ENCODE peak calls at places on chromosomes 13 and 19, in six cellular contexts. U, N, I, K, M and V are unnamed samples.
A peak's percentile ranks its signal among the peaks of the same experiment; 100 is the strongest.

GRCh38 chr13:21344662-21345176 is 114.4 kb downstream of the ZDHHC20 start:
- DNase-seq in I (peak; percentile 33), U (peak; percentile 70), N (no peak), M (no peak), K (no peak), V (no peak)

GRCh38 chr13:30151398-30151797 is 156.0 kb downstream of the KATNAL1 start:
- DNase-seq in U (no peak), N (no peak), M (no peak), I (no peak), K (no peak), V (no peak)

GRCh38 chr13:32881074-32881791 is 135.0 kb upstream of the KL start:
- DNase-seq in N (no peak), I (no peak), M (no peak), K (no peak), U (no peak), V (no peak)

GRCh38 chr19:13102666-13103584 is at the start of gene LYL1:
- DNase-seq in M (peak; percentile 70), K (peak; percentile 81), U (peak; percentile 80), I (peak; percentile 39), N (no peak), V (peak; percentile 24)

GRCh38 chr19:18789883-18790565 is 1.1 kb downstream of the COMP start:
- DNase-seq in U (peak; percentile 26), N (no peak), I (no peak), K (no peak), M (peak; percentile 81), V (no peak)

GRCh38 chr19:18353378-18354005 is 13.1 kb downstream of the PGPEP1 start:
- DNase-seq in I (no peak), N (no peak), K (no peak), U (no peak), M (no peak), V (no peak)

GRCh38 chr19:30898353-30899103 is 450.7 kb downstream of the TSHZ3 start:
- DNase-seq in M (peak; percentile 66), N (no peak), U (no peak), K (no peak), I (no peak), V (no peak)

GRCh38 chr19:10111405-10111811 is at the start of gene P2RY11:
- DNase-seq in N (no peak), K (no peak), I (no peak), M (no peak), U (peak; percentile 79), V (no peak)

GRCh38 chr13:111318396-111318795 is 2.0 kb upstream of the TEX29 start:
- DNase-seq in N (no peak), U (no peak), I (no peak), M (no peak), K (no peak), V (no peak)

GRCh38 chr19:35512831-35513230 is 618 bp downstream of the DMKN start:
- DNase-seq in I (no peak), U (no peak), N (no peak), K (no peak), M (no peak), V (no peak)

GRCh38 chr19:3375221-3376088 is 9.1 kb downstream of the NFIC start:
- DNase-seq in K (peak; percentile 94), U (no peak), I (no peak), N (peak; percentile 77), M (no peak), V (no peak)

GRCh38 chr13:90188237-90188636 is 1159.2 kb upstream of the MIR17HG start:
- DNase-seq in M (no peak), N (no peak), I (no peak), U (no peak), K (no peak), V (no peak)

GRCh38 chr19:39705578-39706188 is 1.4 kb downstream of the LGALS14 start:
- DNase-seq in N (no peak), M (no peak), K (no peak), I (no peak), U (peak; percentile 78), V (no peak)

GRCh38 chr19:35773020-35773809 is 2.1 kb upstream of the ARHGAP33 start:
- DNase-seq in N (no peak), U (no peak), I (no peak), M (no peak), K (no peak), V (no peak)

GRCh38 chr19:33841685-33842084 is 45.0 kb downstream of the KCTD15 start:
- DNase-seq in U (no peak), N (no peak), I (no peak), M (no peak), K (no peak), V (no peak)
- TF ChIP-seq CTCF in U (no peak), N (no peak), I (no peak), M (no peak), K (no peak), V (no peak)

GRCh38 chr13:52664269-52664668 is 11.6 kb downstream of the SUGT1 start:
- DNase-seq in I (no peak), N (no peak), M (no peak), U (no peak), K (no peak), V (no peak)

GRCh38 chr13:52670726-52671125 is 18.1 kb downstream of the SUGT1 start:
- DNase-seq in N (no peak), K (no peak), M (no peak), I (no peak), U (no peak), V (no peak)

GRCh38 chr13:52659340-52659739 is 6.7 kb downstream of the SUGT1 start:
- DNase-seq in U (no peak), N (no peak), M (no peak), K (no peak), I (no peak), V (no peak)

GRCh38 chr13:52669677-52670076 is 17.0 kb downstream of the SUGT1 start:
- DNase-seq in K (no peak), U (no peak), N (no peak), M (no peak), I (no peak), V (no peak)

GRCh38 chr13:52665325-52665724 is 12.7 kb downstream of the SUGT1 start:
- DNase-seq in I (no peak), U (peak; percentile 22), K (no peak), M (no peak), N (no peak), V (no peak)
- TF ChIP-seq CTCF in I (peak; percentile 49), U (peak; percentile 32), K (no peak), M (peak; percentile 70), N (no peak), V (peak; percentile 8)

GRCh38 chr19:6712231-6712630 is 8.2 kb downstream of the C3 start:
- DNase-seq in U (no peak), I (no peak), K (no peak), M (no peak), N (no peak), V (no peak)

GRCh38 chr19:6709549-6709948 is 10.9 kb downstream of the C3 start:
- DNase-seq in K (no peak), N (no peak), I (no peak), M (no peak), U (no peak), V (no peak)

GRCh38 chr19:6711605-6712004 is 8.8 kb downstream of the C3 start:
- DNase-seq in I (no peak), N (no peak), U (no peak), M (no peak), K (no peak), V (no peak)

GRCh38 chr19:6711078-6711361 is 9.4 kb downstream of the C3 start:
- DNase-seq in N (no peak), U (no peak), K (no peak), M (no peak), I (no peak), V (no peak)

DNA sequence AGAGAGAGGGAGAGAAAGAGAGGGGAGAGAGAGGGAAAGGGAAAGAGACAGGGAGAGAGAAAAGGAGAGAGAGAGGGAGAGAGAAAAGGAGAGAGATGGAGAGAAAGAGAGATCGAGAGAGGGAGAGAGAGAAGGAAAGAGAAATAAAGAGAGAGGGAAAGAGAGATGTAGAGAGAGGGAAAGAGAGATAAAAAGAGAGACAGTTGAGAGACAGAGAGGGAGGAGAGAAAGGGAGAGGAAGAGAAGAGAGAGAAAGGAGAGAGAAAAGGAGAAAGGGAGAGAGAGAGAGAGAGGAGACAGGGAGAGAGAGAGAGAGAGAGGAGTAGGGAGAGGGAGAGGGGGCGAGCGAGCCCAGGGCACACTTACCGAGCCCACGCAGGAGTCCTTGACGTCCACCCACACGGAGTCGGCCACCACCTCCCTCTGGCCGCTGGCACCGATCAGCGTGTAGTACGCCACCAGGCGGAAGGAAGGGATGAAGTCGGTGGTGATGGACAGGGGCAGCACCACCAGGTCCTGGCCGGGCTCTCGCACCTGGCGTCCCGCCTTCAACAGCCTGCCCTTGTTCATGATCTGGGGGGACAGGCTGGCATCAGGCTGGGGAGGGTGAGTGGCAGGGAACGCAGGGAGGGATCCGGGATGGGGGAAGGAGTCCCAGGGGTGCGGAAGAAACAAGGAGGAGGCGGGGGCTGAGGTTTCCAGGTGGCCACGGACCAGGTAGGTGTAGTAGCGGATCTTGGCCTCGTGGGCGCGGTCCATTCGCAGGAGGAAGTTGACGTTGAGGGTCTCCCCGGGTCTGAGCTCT is 10.0 kb downstream of the C3 start:
- DNase-seq in M (peak; percentile 65), I (no peak), N (no peak), K (no peak), U (no peak), V (no peak)
- TF ChIP-seq CTCF in M (peak; percentile 63), I (no peak), N (no peak), K (no peak), U (no peak), V (no peak)

GRCh38 chr19:55486971-55487883 is 1.0 kb upstream of the SSC5D start:
- DNase-seq in I (no peak), U (no peak), M (no peak), N (no peak), K (peak; percentile 65), V (no peak)

GRCh38 chr19:55484571-55485438 is at the start of gene NAT14:
- DNase-seq in K (peak; percentile 69), I (peak; percentile 63), M (peak; percentile 91), U (peak; percentile 77), N (no peak), V (peak; percentile 84)

GRCh38 chr19:55487884-55488687 is at the start of gene SSC5D:
- DNase-seq in I (no peak), N (no peak), M (no peak), U (no peak), K (peak; percentile 60), V (no peak)

GRCh38 chr19:55485439-55486011 is 537 bp downstream of the NAT14 start:
- DNase-seq in K (no peak), U (peak; percentile 36), N (no peak), M (no peak), I (no peak), V (no peak)

DNA sequence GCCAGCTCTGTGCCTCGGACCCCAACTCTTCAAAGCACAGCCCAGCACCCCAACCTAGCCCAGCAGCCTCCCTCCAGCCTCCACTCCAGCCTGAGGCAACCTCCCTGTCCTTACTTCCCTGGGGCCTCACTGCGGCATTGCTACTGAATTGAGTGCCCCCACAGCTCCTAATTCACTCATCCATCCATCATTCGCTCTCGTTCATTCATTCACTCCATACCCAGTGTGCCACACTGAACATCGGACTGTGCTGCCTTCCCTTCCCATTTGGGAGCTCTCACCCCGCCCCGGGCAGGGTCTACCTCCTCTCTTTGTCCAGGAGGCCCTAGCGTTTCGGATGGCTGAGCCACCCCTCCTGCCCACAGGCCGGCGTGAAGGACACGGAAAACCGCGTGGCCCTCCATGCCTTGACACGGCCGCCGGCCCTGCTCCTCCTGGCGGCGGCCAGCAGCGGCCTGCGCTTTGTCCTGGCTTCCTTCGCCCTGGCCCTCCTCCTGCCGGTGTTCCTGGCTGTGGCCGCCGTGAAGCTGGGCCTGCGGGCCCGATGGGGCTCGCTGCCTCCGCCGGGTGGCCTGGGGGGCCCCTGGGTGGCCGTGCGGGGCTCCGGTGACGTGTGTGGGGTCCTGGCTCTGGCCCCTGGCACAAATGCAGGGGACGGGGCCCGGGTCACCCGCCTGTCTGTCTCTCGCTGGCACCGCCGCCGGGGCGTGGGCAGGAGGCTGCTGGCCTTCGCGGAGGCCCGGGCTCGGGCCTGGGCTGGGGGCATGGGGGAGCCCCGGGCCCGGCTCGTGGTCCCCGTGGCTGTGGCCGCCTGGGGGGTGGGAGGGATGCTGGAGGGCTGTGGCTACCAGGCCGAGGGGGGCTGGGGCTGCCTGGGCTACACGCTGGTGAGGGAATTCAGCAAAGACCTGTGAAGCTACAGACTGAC is 1.3 kb downstream of the NAT14 start:
- DNase-seq in N (no peak), I (no peak), K (no peak), U (no peak), M (no peak), V (no peak)
- TF ChIP-seq CTCF in N (no peak), I (no peak), K (peak; percentile 14), U (no peak), M (no peak), V (no peak)